ENCODE peak calls at places on chromosomes 3 and 15, in ten cellular contexts. F is SK-N-SH treated with all-trans-retinoic acid at 6 μM for 48 hours; D is WTC11; U is activated T-cell treated with anti-CD3 and anti-CD28 coated beads, Interleukin-2, amount 50 U/mL, for 4 hours; W is left cardiac atrium; G is activated B cell treated with CpG ODN at 0.5 μM for 24 hours; M is stimulated activated memory B cell treated with anti-CD40 and anti-IgM and Interleukin-4, amounts not matched to agents 10 μg/mL and 1 μg/mL and 100 μg/mL, for 72 hours; J is PC-3; N is pancreas; Z is RWPE2. X is an unnamed sample.

GRCh38 chr3:124862006-124862405 is 25.2 kb downstream of the ITGB5 start:
- ATAC-seq in U (no peak), N (no peak), D (peak; percentile 23), G (no peak), W (no peak), M (peak; percentile 27), J (no peak), Z (no peak), F (no peak), X (no peak)

GRCh38 chr3:17322106-17322793 is 420.2 kb downstream of the TBC1D5 start:
- ATAC-seq in U (peak; percentile 67), N (no peak), G (no peak), J (no peak), W (no peak), M (no peak), D (no peak), Z (no peak), F (no peak), X (no peak)

GRCh38 chr3:184601576-184602405 is 40.2 kb downstream of the EPHB3 start:
- ATAC-seq in U (no peak), D (no peak), G (no peak), J (no peak), N (no peak), M (no peak), W (no peak), F (no peak), Z (no peak), X (no peak)

GRCh38 chr3:182172534-182172933 is 460.8 kb downstream of the SOX2 start:
- ATAC-seq in W (no peak), J (no peak), F (no peak), N (no peak), G (no peak), U (no peak), M (no peak), Z (no peak), D (peak; percentile 86), X (no peak)

GRCh38 chr15:45435124-45435903 is 57.0 kb upstream of the GATM start:
- ATAC-seq in U (no peak), Z (no peak), M (no peak), W (no peak), N (no peak), J (no peak), G (no peak), D (no peak), F (no peak), X (no peak)

GRCh38 chr3:5341610-5342009 is 154.1 kb downstream of the EDEM1 start:
- ATAC-seq in Z (no peak), F (no peak), D (no peak), G (no peak), N (no peak), U (no peak), J (no peak), M (no peak), W (no peak), X (no peak)

GRCh38 chr15:99155961-99156443 is 51.1 kb downstream of the SYNM start:
- ATAC-seq in D (no peak), M (no peak), N (no peak), G (no peak), W (no peak), F (no peak), Z (peak; percentile 65), J (peak; percentile 76), U (no peak), X (no peak)

GRCh38 chr15:85454403-85454802 is 74.0 kb downstream of the AKAP13 start:
- ATAC-seq in D (peak; percentile 55), G (no peak), W (no peak), J (no peak), N (peak; percentile 62), F (no peak), U (no peak), M (no peak), Z (peak; percentile 15), X (no peak)

GRCh38 chr3:52714335-52715302 is 8.7 kb downstream of the SPCS1 start:
- ATAC-seq in N (peak; percentile 28), W (peak; percentile 57), Z (peak; percentile 27), J (no peak), F (peak; percentile 37), M (peak; percentile 45), D (peak; percentile 96), G (no peak), U (no peak), X (no peak)

GRCh38 chr3:114799789-114800188 is 347.3 kb downstream of the ZBTB20 start:
- ATAC-seq in Z (no peak), J (no peak), G (no peak), F (no peak), N (no peak), D (no peak), U (no peak), W (no peak), M (no peak), X (no peak)

GRCh38 chr15:60589253-60589652 is 110.3 kb upstream of the ICE2 start:
- ATAC-seq in Z (no peak), J (no peak), U (peak; percentile 15), G (no peak), D (no peak), F (no peak), M (no peak), W (no peak), N (no peak), X (no peak)

GRCh38 chr3:21540265-21540664 is 210.7 kb downstream of the ZNF385D start:
- ATAC-seq in U (no peak), N (no peak), F (no peak), W (no peak), Z (no peak), J (no peak), M (no peak), G (no peak), D (no peak), X (no peak)

GRCh38 chr3:184880616-184881015 is 68.7 kb downstream of the VPS8 start:
- ATAC-seq in N (no peak), F (no peak), G (no peak), W (no peak), D (no peak), J (no peak), M (no peak), U (no peak), Z (no peak), X (no peak)

GRCh38 chr15:41851755-41852370 is 13.2 kb downstream of the PLA2G4B start:
- ATAC-seq in M (no peak), Z (no peak), D (no peak), J (no peak), G (no peak), U (no peak), F (no peak), N (no peak), W (no peak), X (no peak)

GRCh38 chr3:170584585-170585007 is 1.3 kb downstream of the SLC7A14 start:
- ATAC-seq in F (peak; percentile 84), Z (peak; percentile 93), M (no peak), D (peak; percentile 88), W (peak; percentile 83), N (peak; percentile 91), U (peak; percentile 62), G (no peak), J (peak; percentile 56), X (no peak)

GRCh38 chr3:50274371-50275104 is 4.3 kb upstream of the LSMEM2 start:
- ATAC-seq in Z (no peak), N (peak; percentile 41), G (peak; percentile 20), F (peak; percentile 64), W (peak; percentile 4), D (peak; percentile 43), U (peak; percentile 39), M (no peak), J (peak; percentile 16), X (peak; percentile 6)

GRCh38 chr15:39497016-39497758 is 83.7 kb upstream of the THBS1 start:
- ATAC-seq in J (no peak), Z (no peak), N (peak; percentile 61), W (peak; percentile 15), F (no peak), U (no peak), D (no peak), M (no peak), G (no peak), X (no peak)

GRCh38 chr3:179589143-179589542 is 15.3 kb downstream of the MRPL47 start:
- ATAC-seq in W (no peak), Z (no peak), N (no peak), D (no peak), U (peak; percentile 34), M (peak; percentile 63), J (no peak), G (no peak), F (no peak), X (no peak)

GRCh38 chr3:18346097-18346496 is 79.0 kb downstream of the SATB1 start:
- ATAC-seq in N (no peak), D (no peak), F (no peak), U (no peak), M (no peak), J (no peak), W (no peak), G (no peak), Z (no peak), X (no peak)

GRCh38 chr3:166637984-166638530 is 742.0 kb downstream of the ZBBX start:
- ATAC-seq in D (no peak), Z (no peak), W (no peak), J (no peak), N (no peak), U (peak; percentile 23), F (no peak), M (no peak), G (no peak), X (no peak)

GRCh38 chr15:42182328-42182901 is 25.7 kb downstream of the VPS39 start:
- ATAC-seq in F (no peak), M (no peak), G (no peak), Z (no peak), W (no peak), D (no peak), J (no peak), N (no peak), U (no peak), X (no peak)

GRCh38 chr3:123295171-123295900 is 93.6 kb downstream of the SEC22A start:
- ATAC-seq in M (peak; percentile 13), Z (peak; percentile 24), F (peak; percentile 13), G (no peak), U (no peak), D (peak; percentile 46), W (no peak), J (no peak), N (peak; percentile 12), X (no peak)

GRCh38 chr3:129211772-129212171 is 28.1 kb upstream of the CNBP start:
- ATAC-seq in M (no peak), F (peak; percentile 93), W (peak; percentile 76), Z (peak; percentile 100), G (no peak), U (no peak), J (peak; percentile 100), N (peak; percentile 99), D (no peak), X (peak; percentile 72)

GRCh38 chr3:27089641-27090040 is 279.5 kb downstream of the NEK10 start:
- ATAC-seq in G (no peak), F (no peak), N (no peak), M (no peak), Z (no peak), D (no peak), W (no peak), U (no peak), J (no peak), X (no peak)

GRCh38 chr3:124702950-124703349 is 27.3 kb upstream of the UMPS start:
- ATAC-seq in M (no peak), Z (no peak), D (no peak), W (no peak), J (no peak), G (no peak), U (no peak), F (no peak), N (no peak), X (no peak)

GRCh38 chr3:52524752-52525661 is 8.7 kb downstream of the NT5DC2 start:
- ATAC-seq in U (no peak), J (no peak), W (peak; percentile 51), N (peak; percentile 53), D (no peak), F (no peak), M (no peak), G (no peak), Z (no peak), X (peak; percentile 6)

GRCh38 chr15:94126999-94127398 is 104.4 kb upstream of the MCTP2 start:
- ATAC-seq in F (no peak), D (no peak), J (no peak), U (no peak), N (no peak), Z (no peak), W (no peak), G (no peak), M (no peak), X (no peak)

GRCh38 chr3:5071061-5071460 is 51.0 kb upstream of the ARL8B start:
- ATAC-seq in G (no peak), M (no peak), J (no peak), Z (peak; percentile 52), W (no peak), F (peak; percentile 36), N (no peak), U (no peak), D (no peak), X (peak; percentile 59)